ENCODE peak calls at places on chromosomes 1 and 21, in eight cellular contexts. One of them, this sample, is unnamed.
A peak's percentile ranks its signal among the peaks of the same experiment; 100 is the strongest.

GRCh38 chr1:210332719-210333398 is 4.2 kb downstream of the HHAT start:
- DNase-seq in right atrium auricular region: no peak
- DNase-seq in fibroblast of lung: peak; percentile 73
- DNase-seq in tibial nerve: no peak
- DNase-seq in stomach: no peak
- DNase-seq in heart left ventricle: no peak
- DNase-seq in Peyer's patch: no peak
- DNase-seq in brain microvascular endothelial cell: no peak
- DNase-seq in this sample: no peak

GRCh38 chr1:94856868-94857267 is 36.7 kb downstream of the SLC44A3 start:
- DNase-seq in brain microvascular endothelial cell: no peak
- DNase-seq in heart left ventricle: no peak
- DNase-seq in right atrium auricular region: no peak
- DNase-seq in fibroblast of lung: no peak
- DNase-seq in Peyer's patch: no peak
- DNase-seq in tibial nerve: no peak
- DNase-seq in stomach: no peak
- DNase-seq in this sample: no peak

GRCh38 chr1:227351443-227351842 is 33.2 kb upstream of the CDC42BPA start:
- DNase-seq in Peyer's patch: no peak
- DNase-seq in fibroblast of lung: peak; percentile 60
- DNase-seq in tibial nerve: no peak
- DNase-seq in stomach: no peak
- DNase-seq in brain microvascular endothelial cell: no peak
- DNase-seq in right atrium auricular region: no peak
- DNase-seq in heart left ventricle: peak; percentile 16
- DNase-seq in this sample: no peak

GRCh38 chr1:42952353-42953001 is 6.2 kb downstream of the SLC2A1 start:
- DNase-seq in Peyer's patch: no peak
- DNase-seq in brain microvascular endothelial cell: peak; percentile 40
- DNase-seq in right atrium auricular region: no peak
- DNase-seq in heart left ventricle: no peak
- DNase-seq in fibroblast of lung: peak; percentile 48
- DNase-seq in stomach: no peak
- DNase-seq in tibial nerve: no peak
- DNase-seq in this sample: no peak

GRCh38 chr1:25611843-25612242 is 4.7 kb upstream of the MAN1C1 start:
- DNase-seq in fibroblast of lung: no peak
- DNase-seq in right atrium auricular region: no peak
- DNase-seq in brain microvascular endothelial cell: no peak
- DNase-seq in stomach: no peak
- DNase-seq in tibial nerve: no peak
- DNase-seq in Peyer's patch: no peak
- DNase-seq in heart left ventricle: no peak
- DNase-seq in this sample: no peak

GRCh38 chr1:67522001-67522441 is 91.8 kb upstream of the SERBP1 start:
- DNase-seq in fibroblast of lung: no peak
- DNase-seq in stomach: no peak
- DNase-seq in right atrium auricular region: no peak
- DNase-seq in heart left ventricle: no peak
- DNase-seq in Peyer's patch: no peak
- DNase-seq in brain microvascular endothelial cell: no peak
- DNase-seq in tibial nerve: no peak
- DNase-seq in this sample: no peak

GRCh38 chr1:40096977-40097782 is at the start of gene PPT1:
- DNase-seq in Peyer's patch: peak; percentile 87
- DNase-seq in stomach: peak; percentile 79
- DNase-seq in brain microvascular endothelial cell: peak; percentile 46
- DNase-seq in right atrium auricular region: peak; percentile 74
- DNase-seq in tibial nerve: peak; percentile 63
- DNase-seq in heart left ventricle: peak; percentile 74
- DNase-seq in fibroblast of lung: peak; percentile 67
- DNase-seq in this sample: peak; percentile 83

GRCh38 chr21:42106425-42106824 is 35.3 kb downstream of the UMODL1 start:
- DNase-seq in Peyer's patch: no peak
- DNase-seq in tibial nerve: no peak
- DNase-seq in stomach: no peak
- DNase-seq in brain microvascular endothelial cell: no peak
- DNase-seq in fibroblast of lung: no peak
- DNase-seq in heart left ventricle: no peak
- DNase-seq in right atrium auricular region: no peak
- DNase-seq in this sample: no peak

GRCh38 chr1:54548389-54549044 is 489 bp downstream of the ACOT11 start:
- DNase-seq in Peyer's patch: no peak
- DNase-seq in tibial nerve: no peak
- DNase-seq in brain microvascular endothelial cell: no peak
- DNase-seq in right atrium auricular region: peak; percentile 58
- DNase-seq in heart left ventricle: peak; percentile 59
- DNase-seq in stomach: peak; percentile 47
- DNase-seq in fibroblast of lung: no peak
- DNase-seq in this sample: no peak
- H3K27ac ChIP-seq in Peyer's patch: no peak overlapping the region
- H3K27ac ChIP-seq in tibial nerve: peak overlapping the region; percentile 18
- H3K27ac ChIP-seq in brain microvascular endothelial cell: no peak overlapping the region
- H3K27ac ChIP-seq in right atrium auricular region: peak overlapping the region; percentile 87
- H3K27ac ChIP-seq in heart left ventricle: peak overlapping the region; percentile 92
- H3K27ac ChIP-seq in stomach: peak overlapping the region; percentile 79
- H3K27ac ChIP-seq in fibroblast of lung: no peak overlapping the region
- H3K27ac ChIP-seq in this sample: peak overlapping the region; percentile 91

DNA sequence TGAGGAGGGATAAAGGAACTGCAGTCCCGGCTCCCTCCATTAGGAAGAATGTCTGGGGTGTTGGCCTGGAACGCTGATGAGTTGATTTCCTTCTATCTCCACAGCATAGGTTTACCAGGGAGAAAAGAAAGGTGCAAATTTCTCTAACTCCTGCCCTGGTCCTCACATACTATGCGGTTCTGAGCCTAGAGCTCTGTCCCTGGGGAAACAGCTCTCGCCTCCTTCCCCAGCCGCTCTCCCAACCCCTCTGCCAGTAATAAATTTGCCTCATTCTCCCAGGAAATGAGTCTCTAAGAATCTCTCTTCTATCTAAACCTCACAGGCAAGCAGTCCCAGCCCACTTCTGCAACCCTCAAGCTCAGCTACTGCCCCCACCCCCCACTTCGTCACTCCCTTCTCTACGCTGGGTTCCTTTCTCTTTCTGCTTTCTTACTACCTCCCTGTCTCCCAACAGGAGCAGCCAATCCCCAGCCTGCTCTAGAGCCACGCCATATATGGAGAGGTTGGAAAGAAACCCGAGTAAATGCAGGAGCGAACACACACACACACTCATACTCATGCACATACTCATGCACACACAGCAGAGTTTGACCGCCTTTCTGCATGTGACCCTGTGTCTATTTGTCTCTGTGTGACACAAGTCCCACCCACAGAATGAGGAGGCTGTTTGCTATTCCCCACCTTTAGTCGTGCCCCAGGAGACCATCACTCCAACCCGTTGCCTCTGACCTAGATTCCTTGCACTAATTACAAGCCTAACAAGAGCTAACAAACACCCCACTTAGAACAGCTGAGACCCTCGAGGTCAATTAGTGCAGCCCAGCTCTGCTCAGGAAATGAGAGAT is 13.4 kb downstream of the PLEKHO1 start:
- DNase-seq in heart left ventricle: peak; percentile 89
- DNase-seq in brain microvascular endothelial cell: peak; percentile 99
- DNase-seq in stomach: peak; percentile 81
- DNase-seq in right atrium auricular region: peak; percentile 94
- DNase-seq in Peyer's patch: peak; percentile 65
- DNase-seq in tibial nerve: peak; percentile 80
- DNase-seq in fibroblast of lung: peak; percentile 100
- DNase-seq in this sample: peak; percentile 98
- TF ChIP-seq CTCF in heart left ventricle: no peak
- TF ChIP-seq CTCF in brain microvascular endothelial cell: peak; percentile 45
- TF ChIP-seq CTCF in stomach: no peak
- TF ChIP-seq CTCF in right atrium auricular region: no peak
- TF ChIP-seq CTCF in Peyer's patch: no peak
- TF ChIP-seq CTCF in tibial nerve: no peak
- TF ChIP-seq CTCF in fibroblast of lung: no peak
- TF ChIP-seq CTCF in this sample: peak; percentile 36

DNA sequence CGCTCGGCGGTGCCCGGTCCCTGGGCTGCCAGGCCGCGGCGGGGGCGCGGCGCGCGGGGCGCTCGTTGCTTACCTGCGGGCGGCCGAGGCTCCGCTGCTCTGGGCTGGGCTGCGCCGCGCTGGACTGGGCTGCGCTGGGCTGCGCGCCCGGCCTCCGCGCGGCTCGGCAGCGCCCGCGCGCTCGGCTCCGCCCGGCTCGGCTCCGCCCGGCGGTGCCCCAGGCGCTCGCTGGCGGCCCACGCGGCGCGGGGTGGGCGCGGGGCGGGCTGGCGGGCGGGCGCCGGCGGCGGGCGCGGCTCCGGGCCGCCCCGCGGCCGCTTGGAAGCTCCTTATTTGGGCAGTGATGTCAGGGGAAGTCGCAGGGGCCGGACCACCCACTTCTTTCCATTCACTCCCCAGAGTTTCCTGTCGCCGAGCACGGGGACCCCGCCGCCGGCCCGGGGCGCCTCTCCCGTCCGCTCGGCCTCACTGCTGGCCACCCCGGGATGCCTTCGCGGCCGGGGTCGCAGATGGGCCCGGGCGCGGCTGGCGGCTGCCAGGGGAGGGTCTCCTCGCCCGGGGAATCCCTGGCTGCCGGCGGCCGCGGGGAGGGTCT is 177.7 kb upstream of the EDN2 start:
- DNase-seq in fibroblast of lung: peak; percentile 83
- DNase-seq in right atrium auricular region: peak; percentile 81
- DNase-seq in tibial nerve: peak; percentile 42
- DNase-seq in brain microvascular endothelial cell: peak; percentile 55
- DNase-seq in Peyer's patch: peak; percentile 59
- DNase-seq in heart left ventricle: peak; percentile 83
- DNase-seq in stomach: peak; percentile 57
- DNase-seq in this sample: peak; percentile 84
- H3K27ac ChIP-seq in fibroblast of lung: no peak overlapping the region
- H3K27ac ChIP-seq in right atrium auricular region: peak overlapping the region; percentile 95
- H3K27ac ChIP-seq in tibial nerve: peak overlapping the region; percentile 82
- H3K27ac ChIP-seq in brain microvascular endothelial cell: peak overlapping the region; percentile 76
- H3K27ac ChIP-seq in Peyer's patch: peak overlapping the region; percentile 87
- H3K27ac ChIP-seq in heart left ventricle: peak overlapping the region; percentile 90
- H3K27ac ChIP-seq in stomach: peak overlapping the region; percentile 91
- H3K27ac ChIP-seq in this sample: peak overlapping the region; percentile 87

GRCh38 chr1:203628185-203628996 is 1.8 kb downstream of the ATP2B4 start:
- DNase-seq in stomach: no peak
- DNase-seq in fibroblast of lung: peak; percentile 60
- DNase-seq in Peyer's patch: peak; percentile 57
- DNase-seq in heart left ventricle: peak; percentile 41
- DNase-seq in tibial nerve: peak; percentile 31
- DNase-seq in right atrium auricular region: peak; percentile 75
- DNase-seq in brain microvascular endothelial cell: peak; percentile 43
- DNase-seq in this sample: peak; percentile 84
- TF ChIP-seq CTCF in stomach: no peak
- TF ChIP-seq CTCF in fibroblast of lung: peak; percentile 43
- TF ChIP-seq CTCF in Peyer's patch: no peak
- TF ChIP-seq CTCF in heart left ventricle: no peak
- TF ChIP-seq CTCF in tibial nerve: no peak
- TF ChIP-seq CTCF in right atrium auricular region: no peak
- TF ChIP-seq CTCF in brain microvascular endothelial cell: peak; percentile 63
- TF ChIP-seq CTCF in this sample: peak; percentile 16

GRCh38 chr1:59396387-59396786 is 99.5 kb downstream of the FGGY start:
- DNase-seq in Peyer's patch: no peak
- DNase-seq in brain microvascular endothelial cell: no peak
- DNase-seq in heart left ventricle: no peak
- DNase-seq in stomach: no peak
- DNase-seq in fibroblast of lung: no peak
- DNase-seq in tibial nerve: no peak
- DNase-seq in right atrium auricular region: no peak
- DNase-seq in this sample: no peak

GRCh38 chr1:59399642-59400041 is 102.7 kb downstream of the FGGY start:
- DNase-seq in stomach: no peak
- DNase-seq in right atrium auricular region: no peak
- DNase-seq in heart left ventricle: no peak
- DNase-seq in tibial nerve: no peak
- DNase-seq in Peyer's patch: no peak
- DNase-seq in fibroblast of lung: no peak
- DNase-seq in brain microvascular endothelial cell: no peak
- DNase-seq in this sample: no peak

GRCh38 chr1:59394706-59395417 is 98.0 kb downstream of the FGGY start:
- DNase-seq in heart left ventricle: no peak
- DNase-seq in brain microvascular endothelial cell: no peak
- DNase-seq in stomach: no peak
- DNase-seq in Peyer's patch: no peak
- DNase-seq in fibroblast of lung: no peak
- DNase-seq in tibial nerve: no peak
- DNase-seq in right atrium auricular region: no peak
- DNase-seq in this sample: no peak

GRCh38 chr1:59393211-59394180 is 96.6 kb downstream of the FGGY start:
- DNase-seq in right atrium auricular region: peak; percentile 88
- DNase-seq in tibial nerve: peak; percentile 84
- DNase-seq in Peyer's patch: no peak
- DNase-seq in heart left ventricle: peak; percentile 87
- DNase-seq in stomach: peak; percentile 65
- DNase-seq in brain microvascular endothelial cell: peak; percentile 78
- DNase-seq in fibroblast of lung: peak; percentile 96
- DNase-seq in this sample: peak; percentile 86

DNA sequence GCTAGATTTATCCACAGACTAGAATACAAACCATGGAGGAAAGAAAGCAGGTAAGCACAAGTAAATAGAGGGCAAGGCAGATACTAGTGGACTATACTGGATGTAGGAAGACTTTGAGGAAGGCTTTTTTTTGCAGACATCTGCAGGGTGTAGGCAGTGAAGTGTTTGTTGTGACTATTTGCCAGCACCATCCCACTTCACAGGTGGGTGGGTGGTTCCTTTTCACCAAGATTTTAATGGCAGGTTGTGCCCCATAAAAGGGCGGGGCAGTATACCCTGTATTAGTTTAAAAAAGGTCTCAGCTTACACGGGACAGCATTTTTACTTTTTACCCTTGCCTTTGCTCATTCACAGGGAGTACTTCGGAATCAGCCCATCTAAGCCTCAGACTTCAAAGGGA is 100.6 kb downstream of the FGGY start:
- DNase-seq in tibial nerve: no peak
- DNase-seq in fibroblast of lung: no peak
- DNase-seq in Peyer's patch: no peak
- DNase-seq in heart left ventricle: no peak
- DNase-seq in stomach: no peak
- DNase-seq in right atrium auricular region: no peak
- DNase-seq in brain microvascular endothelial cell: no peak
- DNase-seq in this sample: no peak
- H3K27ac ChIP-seq in tibial nerve: no peak overlapping the region
- H3K27ac ChIP-seq in fibroblast of lung: no peak overlapping the region
- H3K27ac ChIP-seq in Peyer's patch: no peak overlapping the region
- H3K27ac ChIP-seq in heart left ventricle: no peak overlapping the region
- H3K27ac ChIP-seq in stomach: no peak overlapping the region
- H3K27ac ChIP-seq in right atrium auricular region: no peak overlapping the region
- H3K27ac ChIP-seq in brain microvascular endothelial cell: no peak overlapping the region
- H3K27ac ChIP-seq in this sample: peak overlapping the region; percentile 42

GRCh38 chr1:217660353-217661062 is 29.4 kb downstream of the SPATA17 start:
- DNase-seq in fibroblast of lung: peak; percentile 88
- DNase-seq in stomach: no peak
- DNase-seq in Peyer's patch: no peak
- DNase-seq in tibial nerve: no peak
- DNase-seq in right atrium auricular region: no peak
- DNase-seq in heart left ventricle: no peak
- DNase-seq in brain microvascular endothelial cell: peak; percentile 32
- DNase-seq in this sample: no peak
- TF ChIP-seq CTCF in fibroblast of lung: peak; percentile 60
- TF ChIP-seq CTCF in stomach: peak; percentile 27
- TF ChIP-seq CTCF in Peyer's patch: no peak
- TF ChIP-seq CTCF in tibial nerve: no peak
- TF ChIP-seq CTCF in right atrium auricular region: no peak
- TF ChIP-seq CTCF in heart left ventricle: peak; percentile 32
- TF ChIP-seq CTCF in brain microvascular endothelial cell: peak; percentile 58
- TF ChIP-seq CTCF in this sample: peak; percentile 29